ENCODE peak calls at places on chromosomes 3 and 15, in five cellular contexts. One of them, this sample, is unnamed.

GRCh38 chr3:168285506-168285905 is 189.8 kb upstream of the GOLIM4 start:
- DNase-seq in cortex of kidney: no peak
- DNase-seq in GF-D8: no peak
- DNase-seq in nephron progenitor cell: no peak
- DNase-seq in mucosa of gallbladder: no peak
- DNase-seq in this sample: no peak

GRCh38 chr3:72892870-72893269 is 5.0 kb downstream of the GXYLT2 start:
- DNase-seq in cortex of kidney: no peak
- DNase-seq in GF-D8: no peak
- DNase-seq in mucosa of gallbladder: no peak
- DNase-seq in nephron progenitor cell: no peak
- DNase-seq in this sample: no peak

GRCh38 chr15:72169921-72170611 is 27.5 kb downstream of the GRAMD2A start:
- DNase-seq in GF-D8: no peak
- DNase-seq in mucosa of gallbladder: no peak
- DNase-seq in nephron progenitor cell: no peak
- DNase-seq in cortex of kidney: no peak
- DNase-seq in this sample: peak; percentile 90

GRCh38 chr3:78274475-78275065 is 1234.7 kb downstream of the ROBO2 start:
- DNase-seq in nephron progenitor cell: no peak
- DNase-seq in mucosa of gallbladder: no peak
- DNase-seq in GF-D8: no peak
- DNase-seq in cortex of kidney: no peak
- DNase-seq in this sample: no peak

GRCh38 chr15:99057020-99057419 is 47.9 kb upstream of the SYNM start:
- DNase-seq in mucosa of gallbladder: no peak
- DNase-seq in GF-D8: no peak
- DNase-seq in nephron progenitor cell: no peak
- DNase-seq in cortex of kidney: no peak
- DNase-seq in this sample: no peak

GRCh38 chr3:24416224-24416623 is 78.4 kb downstream of the THRB start:
- DNase-seq in mucosa of gallbladder: no peak
- DNase-seq in nephron progenitor cell: no peak
- DNase-seq in cortex of kidney: no peak
- DNase-seq in GF-D8: no peak
- DNase-seq in this sample: no peak

GRCh38 chr3:55157736-55158135 is 229.9 kb upstream of the LRTM1 start:
- DNase-seq in GF-D8: no peak
- DNase-seq in cortex of kidney: no peak
- DNase-seq in nephron progenitor cell: no peak
- DNase-seq in mucosa of gallbladder: no peak
- DNase-seq in this sample: no peak

GRCh38 chr3:126621171-126621570 is 33.8 kb downstream of the TXNRD3 start:
- DNase-seq in nephron progenitor cell: no peak
- DNase-seq in cortex of kidney: no peak
- DNase-seq in GF-D8: no peak
- DNase-seq in mucosa of gallbladder: no peak
- DNase-seq in this sample: no peak

GRCh38 chr3:186772281-186772885 is 11.0 kb upstream of the EIF4A2 start:
- DNase-seq in GF-D8: peak; percentile 71
- DNase-seq in cortex of kidney: no peak
- DNase-seq in mucosa of gallbladder: no peak
- DNase-seq in nephron progenitor cell: no peak
- DNase-seq in this sample: no peak

GRCh38 chr3:18758047-18758704 is 333.0 kb upstream of the SATB1 start:
- DNase-seq in mucosa of gallbladder: peak; percentile 62
- DNase-seq in GF-D8: peak; percentile 29
- DNase-seq in cortex of kidney: no peak
- DNase-seq in nephron progenitor cell: peak; percentile 15
- DNase-seq in this sample: no peak

GRCh38 chr3:197117107-197117506 is 87.5 kb upstream of the MELTF start:
- DNase-seq in GF-D8: no peak
- DNase-seq in nephron progenitor cell: no peak
- DNase-seq in cortex of kidney: no peak
- DNase-seq in mucosa of gallbladder: no peak
- DNase-seq in this sample: no peak

GRCh38 chr15:37791693-37792092 is 142.7 kb upstream of the TMCO5A start:
- DNase-seq in mucosa of gallbladder: no peak
- DNase-seq in GF-D8: no peak
- DNase-seq in nephron progenitor cell: no peak
- DNase-seq in cortex of kidney: no peak
- DNase-seq in this sample: no peak

GRCh38 chr3:25420885-25421284 is 7.2 kb upstream of the RARB start:
- DNase-seq in mucosa of gallbladder: no peak
- DNase-seq in cortex of kidney: no peak
- DNase-seq in nephron progenitor cell: no peak
- DNase-seq in GF-D8: no peak
- DNase-seq in this sample: no peak

GRCh38 chr15:83292317-83292716 is 7.9 kb upstream of the BNC1 start:
- DNase-seq in nephron progenitor cell: no peak
- DNase-seq in mucosa of gallbladder: no peak
- DNase-seq in cortex of kidney: no peak
- DNase-seq in GF-D8: no peak
- DNase-seq in this sample: no peak

GRCh38 chr15:90529369-90530249 is at the start of gene CRTC3:
- DNase-seq in cortex of kidney: no peak
- DNase-seq in mucosa of gallbladder: peak; percentile 30
- DNase-seq in GF-D8: no peak
- DNase-seq in nephron progenitor cell: peak; percentile 64
- DNase-seq in this sample: peak; percentile 38

GRCh38 chr3:171829841-171830559 is 13.1 kb upstream of the TMEM212 start:
- DNase-seq in GF-D8: peak; percentile 24
- DNase-seq in cortex of kidney: no peak
- DNase-seq in mucosa of gallbladder: peak; percentile 83
- DNase-seq in nephron progenitor cell: peak; percentile 61
- DNase-seq in this sample: peak; percentile 71

GRCh38 chr3:39138804-39139415 is 14.5 kb downstream of the CSRNP1 start:
- DNase-seq in GF-D8: no peak
- DNase-seq in cortex of kidney: no peak
- DNase-seq in nephron progenitor cell: no peak
- DNase-seq in mucosa of gallbladder: peak; percentile 42
- DNase-seq in this sample: no peak

GRCh38 chr3:23743141-23743784 is 62.5 kb upstream of the UBE2E1 start:
- DNase-seq in GF-D8: no peak
- DNase-seq in mucosa of gallbladder: no peak
- DNase-seq in nephron progenitor cell: peak; percentile 62
- DNase-seq in cortex of kidney: no peak
- DNase-seq in this sample: peak; percentile 21

GRCh38 chr3:73143401-73143800 is 81.9 kb downstream of the EBLN2 start:
- DNase-seq in mucosa of gallbladder: no peak
- DNase-seq in nephron progenitor cell: no peak
- DNase-seq in GF-D8: no peak
- DNase-seq in cortex of kidney: no peak
- DNase-seq in this sample: no peak

GRCh38 chr3:71694358-71694999 is 30.7 kb downstream of the EIF4E3 start:
- DNase-seq in nephron progenitor cell: no peak
- DNase-seq in GF-D8: no peak
- DNase-seq in cortex of kidney: no peak
- DNase-seq in mucosa of gallbladder: no peak
- DNase-seq in this sample: peak; percentile 49

GRCh38 chr3:7752005-7752404 is 749.6 kb upstream of the LMCD1 start:
- DNase-seq in cortex of kidney: no peak
- DNase-seq in GF-D8: no peak
- DNase-seq in mucosa of gallbladder: no peak
- DNase-seq in nephron progenitor cell: no peak
- DNase-seq in this sample: no peak

GRCh38 chr3:167854846-167855245 is 119.3 kb downstream of the SERPINI1 start:
- DNase-seq in cortex of kidney: no peak
- DNase-seq in GF-D8: no peak
- DNase-seq in mucosa of gallbladder: no peak
- DNase-seq in nephron progenitor cell: no peak
- DNase-seq in this sample: no peak

GRCh38 chr15:86611392-86612040 is 531.8 kb downstream of the AGBL1 start:
- DNase-seq in mucosa of gallbladder: no peak
- DNase-seq in cortex of kidney: no peak
- DNase-seq in nephron progenitor cell: no peak
- DNase-seq in GF-D8: no peak
- DNase-seq in this sample: no peak

GRCh38 chr3:184491867-184492615 is 69.5 kb upstream of the EPHB3 start:
- DNase-seq in GF-D8: no peak
- DNase-seq in cortex of kidney: no peak
- DNase-seq in mucosa of gallbladder: peak; percentile 31
- DNase-seq in nephron progenitor cell: no peak
- DNase-seq in this sample: no peak

GRCh38 chr3:149131594-149131993 is 2.2 kb downstream of the HPS3 start:
- DNase-seq in cortex of kidney: no peak
- DNase-seq in GF-D8: no peak
- DNase-seq in mucosa of gallbladder: no peak
- DNase-seq in nephron progenitor cell: no peak
- DNase-seq in this sample: no peak

This sample was measured in left colon.